ENCODE peak calls at places on chromosomes 16 and 17, in six cellular contexts. P is spleen, E is HCT116, D is breast epithelium, I is sigmoid colon, Y is uterus. L is an unnamed sample.

GRCh38 chr17:81400154-81400938 is 5.1 kb downstream of the BAHCC1 start:
- DNase-seq in P (no peak), E (no peak), D (no peak), I (no peak), Y (no peak), L (no peak)

GRCh38 chr17:48443712-48444111 is 13.7 kb upstream of the SKAP1 start:
- DNase-seq in P (no peak), E (no peak), D (no peak), I (no peak), Y (no peak), L (no peak)

GRCh38 chr17:72407336-72408121 is 286.7 kb downstream of the SOX9 start:
- DNase-seq in P (no peak), E (peak), D (peak), I (peak), Y (peak), L (no peak)

GRCh38 chr17:8326591-8327583 is 12.8 kb upstream of the ODF4 start:
- DNase-seq in P (no peak), E (no peak), D (no peak), I (peak), Y (peak), L (no peak)

GRCh38 chr16:1991135-1991551 is 1.4 kb downstream of the SYNGR3 start:
- DNase-seq in P (peak), E (no peak), D (no peak), I (no peak), Y (no peak), L (no peak)

GRCh38 chr16:81821422-81822128 is 42.5 kb downstream of the PLCG2 start:
- DNase-seq in P (peak), E (no peak), D (no peak), I (no peak), Y (no peak), L (no peak)

GRCh38 chr17:9361572-9361955 is 214.1 kb downstream of the STX8 start:
- DNase-seq in P (no peak), E (no peak), D (no peak), I (no peak), Y (no peak), L (no peak)

GRCh38 chr16:2288701-2289100 is 20.8 kb upstream of the RNPS1 start:
- DNase-seq in P (no peak), E (no peak), D (no peak), I (no peak), Y (no peak), L (no peak)

GRCh38 chr17:3879181-3879580 is 13.7 kb downstream of the CAMKK1 start:
- DNase-seq in P (no peak), E (no peak), D (no peak), I (no peak), Y (no peak), L (no peak)

GRCh38 chr16:11501583-11502138 is 85.1 kb downstream of the LITAF start:
- DNase-seq in P (no peak), E (no peak), D (no peak), I (no peak), Y (no peak), L (no peak)

GRCh38 chr17:68600881-68601564 is at the start of gene FAM20A:
- DNase-seq in P (peak), E (no peak), D (no peak), I (no peak), Y (peak), L (no peak)

GRCh38 chr17:62689441-62690167 is 62.1 kb downstream of the MRC2 start:
- DNase-seq in P (no peak), E (no peak), D (no peak), I (no peak), Y (no peak), L (no peak)

GRCh38 chr17:45031231-45032149 is 19.9 kb downstream of the DCAKD start:
- DNase-seq in P (no peak), E (no peak), D (no peak), I (no peak), Y (no peak), L (no peak)

GRCh38 chr17:1137465-1137894 is 42.3 kb downstream of the ABR start:
- DNase-seq in P (no peak), E (peak), D (no peak), I (no peak), Y (no peak), L (no peak)

GRCh38 chr17:75514299-75515228 is 773 bp downstream of the CASKIN2 start:
- DNase-seq in P (peak), E (no peak), D (peak), I (no peak), Y (peak), L (no peak)
- H3K27ac ChIP-seq in P (peak), E (peak), D (peak), I (peak), Y (peak), L (peak)

DNA sequence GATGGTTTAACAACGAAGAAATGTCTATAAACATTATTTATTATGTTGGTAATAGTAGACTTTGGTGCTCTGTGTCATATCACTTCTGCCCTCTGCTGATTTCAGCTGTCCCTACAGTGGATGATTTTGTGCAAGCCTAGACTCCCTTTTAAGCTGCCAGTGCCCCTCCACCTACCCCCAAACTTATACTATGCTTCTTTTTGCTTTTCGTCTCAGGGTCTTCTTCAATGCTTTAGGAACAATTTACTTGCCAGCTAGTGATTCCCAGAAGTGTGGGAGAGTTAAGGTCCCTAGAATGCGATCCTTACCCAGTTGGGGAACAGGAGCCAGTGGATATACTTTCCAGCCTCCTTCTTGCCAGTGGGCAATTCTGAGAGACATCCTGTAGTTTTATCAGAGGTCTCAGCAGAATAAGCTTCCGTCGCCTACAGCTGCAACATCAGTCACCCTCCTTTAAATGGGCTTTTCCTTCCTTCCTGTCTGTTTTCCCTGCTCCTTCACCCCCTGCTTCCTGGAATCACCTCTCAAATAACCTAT is 4.1 kb downstream of the ICAM2 start:
- DNase-seq in P (no peak), E (no peak), D (no peak), I (no peak), Y (no peak), L (no peak)
- H3K4me3 ChIP-seq in P (peak), E (no peak), D (no peak), I (no peak), Y (no peak), L (no peak)

DNA sequence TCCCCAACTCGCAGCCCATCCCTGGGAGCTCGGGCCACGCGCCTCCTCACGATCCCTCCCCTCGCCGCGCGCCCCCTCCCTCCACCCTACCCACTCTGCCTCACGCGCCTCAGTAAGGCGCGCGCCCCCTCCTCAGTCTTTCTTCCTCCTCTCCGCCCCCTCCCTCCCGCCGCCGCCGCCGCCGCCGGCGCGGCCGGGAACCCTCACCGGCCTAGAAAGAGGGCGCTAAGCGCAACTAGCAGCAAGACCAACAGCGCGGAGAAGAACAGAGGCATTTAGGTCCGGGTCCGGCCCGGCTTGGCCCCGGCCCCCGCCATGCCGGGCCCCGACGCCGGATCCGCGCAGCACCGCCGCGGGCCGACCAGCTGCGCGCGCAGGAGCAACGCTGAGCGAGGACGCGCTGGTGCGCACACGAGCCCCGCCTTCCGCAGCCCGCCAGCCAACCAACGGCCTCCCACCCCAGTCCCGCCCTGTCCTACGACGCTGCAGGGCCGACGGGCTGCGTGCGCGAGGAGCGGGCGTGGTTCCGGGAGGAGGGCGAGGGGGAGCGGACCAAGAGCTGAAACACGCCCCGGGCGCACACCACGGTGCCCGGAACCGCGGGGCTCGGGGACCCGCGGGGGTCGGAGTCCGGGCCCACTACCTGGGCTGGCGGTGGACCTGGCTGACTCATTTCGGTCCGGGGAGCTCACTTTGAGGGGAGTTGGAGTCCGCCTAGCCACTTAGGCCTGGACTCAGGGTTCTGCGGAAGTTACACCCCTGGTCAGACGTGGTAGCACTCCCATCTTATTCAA is at the start of gene BLTP2:
- DNase-seq in P (peak), E (peak), D (peak), I (peak), Y (peak), L (peak)
- TF ChIP-seq POLR2A in P (peak), E (peak), D (peak), I (peak), Y (no peak), L (peak)

DNA sequence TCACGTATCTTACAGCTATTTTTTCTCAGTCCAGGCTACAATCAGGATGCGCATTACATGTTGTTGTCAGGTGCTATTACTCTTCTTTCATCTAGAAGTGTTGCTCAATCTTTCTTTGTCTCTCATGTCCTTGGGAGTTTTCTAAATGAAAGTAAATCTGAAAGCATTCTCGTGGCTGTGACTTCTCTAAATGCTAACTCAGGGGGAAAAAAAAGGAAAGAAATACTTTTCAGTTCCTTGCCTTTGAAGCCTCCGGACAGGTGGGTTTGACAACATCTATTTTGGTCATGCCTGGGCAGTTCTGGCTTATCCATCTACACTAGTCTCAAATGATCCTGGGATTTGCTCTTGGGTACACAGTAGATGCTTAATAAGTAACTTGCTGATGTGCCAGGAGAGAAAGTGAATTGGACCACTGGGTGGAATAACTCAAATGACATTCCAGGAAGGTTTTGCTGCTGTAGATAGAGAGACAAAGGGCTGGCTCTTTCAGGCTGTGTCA is 63.8 kb upstream of the NFAT5 start:
- DNase-seq in P (no peak), E (no peak), D (no peak), I (no peak), Y (no peak), L (no peak)
- H3K27ac ChIP-seq in P (no peak), E (no peak), D (peak), I (no peak), Y (no peak), L (no peak)

GRCh38 chr16:85755929-85756768 is 5.3 kb upstream of the C16orf74 start:
- DNase-seq in P (peak), E (no peak), D (no peak), I (no peak), Y (no peak), L (no peak)
- H3K4me3 ChIP-seq in P (peak), E (no peak), D (no peak), I (no peak), Y (no peak), L (no peak)

DNA sequence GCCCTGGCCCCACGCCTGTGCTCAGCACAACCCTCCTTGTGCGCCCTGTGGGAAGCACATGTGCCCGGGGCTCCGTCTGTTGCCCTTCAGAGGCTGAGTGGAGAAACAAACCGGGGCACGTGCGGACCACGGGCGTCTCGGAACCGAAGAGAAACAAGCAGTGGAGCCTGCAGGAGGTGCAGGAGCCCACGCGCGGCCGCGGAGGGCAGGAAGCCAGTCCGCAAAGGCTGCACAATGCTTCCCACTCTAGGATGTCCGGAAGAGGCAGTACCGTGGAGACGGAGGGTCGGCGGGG is 75.5 kb upstream of the GNG13 start:
- DNase-seq in P (no peak), E (no peak), D (no peak), I (peak), Y (no peak), L (no peak)
- TF ChIP-seq POLR2A in P (no peak), E (no peak), D (no peak), I (no peak), Y (no peak), L (no peak)

GRCh38 chr16:27361987-27362386 is 40.0 kb upstream of the IL21R start:
- DNase-seq in P (no peak), E (no peak), D (no peak), I (no peak), Y (no peak), L (no peak)

GRCh38 chr16:27362570-27363245 is 39.3 kb upstream of the IL21R start:
- DNase-seq in P (no peak), E (no peak), D (no peak), I (no peak), Y (no peak), L (no peak)

GRCh38 chr16:27363797-27364196 is 38.2 kb upstream of the IL21R start:
- DNase-seq in P (no peak), E (no peak), D (peak), I (peak), Y (peak), L (no peak)

GRCh38 chr16:27364493-27365141 is 37.4 kb upstream of the IL21R start:
- DNase-seq in P (no peak), E (no peak), D (no peak), I (no peak), Y (no peak), L (no peak)

DNA sequence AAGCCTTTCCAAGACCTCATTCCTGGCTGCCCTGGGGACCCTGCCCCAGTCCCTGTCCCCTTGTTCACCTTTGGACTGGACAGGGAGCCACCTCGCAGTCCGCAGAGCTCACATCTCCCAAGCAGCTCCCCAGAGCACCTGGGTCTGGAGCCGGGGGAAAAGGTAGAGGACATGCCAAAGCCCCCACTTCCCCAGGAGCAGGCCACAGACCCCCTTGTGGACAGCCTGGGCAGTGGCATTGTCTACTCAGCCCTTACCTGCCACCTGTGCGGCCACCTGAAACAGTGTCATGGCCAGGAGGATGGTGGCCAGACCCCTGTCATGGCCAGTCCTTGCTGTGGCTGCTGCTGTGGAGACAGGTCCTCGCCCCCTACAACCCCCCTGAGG is 38.7 kb upstream of the IL21R start:
- DNase-seq in P (no peak), E (no peak), D (no peak), I (no peak), Y (no peak), L (no peak)
- H3K27ac ChIP-seq in P (no peak), E (no peak), D (peak), I (peak), Y (no peak), L (peak)

DNA sequence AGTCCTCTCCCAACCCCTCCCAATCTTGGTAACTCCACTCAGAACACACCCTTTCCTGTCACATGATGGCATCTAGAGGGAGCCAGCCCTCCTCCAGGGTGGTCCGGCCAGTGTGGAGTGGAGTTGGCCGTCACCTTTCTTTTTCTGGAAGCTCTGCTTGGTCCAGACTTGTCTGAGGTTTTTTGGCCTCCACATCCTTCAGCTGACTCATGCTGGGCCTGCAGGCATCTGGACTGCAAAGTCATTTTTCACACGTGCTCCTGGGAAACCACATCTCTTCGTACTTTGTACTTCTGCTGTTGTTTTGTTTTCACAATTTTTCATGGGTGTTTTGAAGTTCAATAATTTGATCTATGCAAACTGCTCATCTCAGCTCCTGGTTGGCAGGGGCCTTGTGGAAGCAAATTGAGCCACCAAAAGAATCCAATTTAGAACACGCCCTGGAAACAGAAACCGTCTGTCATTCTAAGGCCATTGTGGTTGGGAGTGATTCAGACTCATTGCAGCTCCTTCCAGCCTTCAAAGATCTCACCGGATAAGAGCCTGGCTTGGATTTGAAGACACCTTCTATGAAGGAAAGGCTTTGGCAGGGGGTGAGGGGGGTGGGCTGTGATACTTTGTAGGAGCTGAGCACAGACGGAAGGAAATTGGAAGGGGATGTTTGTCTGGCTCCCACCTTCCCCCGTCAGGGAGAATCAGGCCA is 42.4 kb upstream of the NF1 start:
- DNase-seq in P (no peak), E (peak), D (peak), I (peak), Y (peak), L (no peak)
- H3K4me3 ChIP-seq in P (no peak), E (no peak), D (peak), I (no peak), Y (no peak), L (no peak)